ENCODE peak calls at places on chromosomes 2 and 18, in five cellular contexts. Y is tibial artery; G is activated CD8-positive, alpha-beta memory T cell treated with anti-CD3 and anti-CD28 coated beads for 1 hour; L is NCI-H1092 treated with DMSO at 0.1 percent for 48 hours; K is astrocyte. P is an unnamed sample.

GRCh38 chr18:67733094-67733493 is 216.6 kb upstream of the DSEL start:
- DNase-seq in G (no peak), Y (no peak), L (no peak), K (peak), P (peak)

GRCh38 chr18:71919211-71919610 is 624.9 kb downstream of the CBLN2 start:
- DNase-seq in L (no peak), K (no peak), Y (no peak), G (no peak), P (no peak)

GRCh38 chr2:26173596-26174482 is 951 bp downstream of the GAREM2 start:
- DNase-seq in K (no peak), G (no peak), Y (no peak), L (no peak), P (no peak)

GRCh38 chr2:1366546-1367134 is 46.6 kb upstream of the TPO start:
- DNase-seq in K (no peak), L (peak), G (no peak), Y (peak), P (no peak)

GRCh38 chr2:73239776-73240175 is 5.7 kb downstream of the CCT7 start:
- DNase-seq in G (no peak), Y (no peak), L (no peak), K (peak), P (peak)

GRCh38 chr2:145197944-145198343 is 678.0 kb upstream of the ZEB2 start:
- DNase-seq in L (peak), G (no peak), Y (no peak), K (no peak), P (no peak)

GRCh38 chr2:240588006-240588655 is 1.6 kb downstream of the CAPN10 start:
- DNase-seq in G (no peak), Y (no peak), L (no peak), K (no peak), P (no peak)

GRCh38 chr2:130382313-130382917 is 26.6 kb downstream of the PTPN18 start:
- DNase-seq in K (no peak), Y (no peak), G (no peak), L (no peak), P (no peak)

GRCh38 chr2:136765256-136765735 is at the start of gene THSD7B:
- DNase-seq in K (no peak), Y (no peak), L (no peak), G (no peak), P (no peak)